ENCODE peak calls at places on chromosomes 3 and 15, in ten cellular contexts. B, A, U, H, G, T, X, F, W and K are unnamed samples.

GRCh38 chr15:99103279-99103678 is 1.6 kb upstream of the SYNM start:
- DNase-seq in B (no peak), A (no peak), U (no peak), H (no peak), G (no peak), T (no peak), X (no peak), F (no peak), W (no peak), K (no peak)

GRCh38 chr3:149291178-149291577 is 42.3 kb downstream of the TM4SF18 start:
- DNase-seq in B (no peak), A (no peak), U (no peak), H (no peak), G (no peak), T (no peak), X (no peak), F (no peak), W (no peak), K (no peak)

GRCh38 chr3:197417451-197417850 is 119.0 kb upstream of the DLG1 start:
- DNase-seq in B (no peak), A (no peak), U (no peak), H (peak), G (no peak), T (no peak), X (peak), F (no peak), W (peak), K (no peak)

GRCh38 chr15:74793135-74794028 is 11.5 kb downstream of the CSK start:
- DNase-seq in B (no peak), A (no peak), U (no peak), H (peak), G (peak), T (no peak), X (no peak), F (peak), W (no peak), K (no peak)

GRCh38 chr15:78550194-78550593 is 9.9 kb downstream of the PSMA4 start:
- DNase-seq in B (no peak), A (no peak), U (no peak), H (peak), G (no peak), T (no peak), X (no peak), F (no peak), W (no peak), K (no peak)

GRCh38 chr3:174620138-174620537 is 239.0 kb upstream of the NAALADL2 start:
- DNase-seq in B (no peak), A (no peak), U (no peak), H (peak), G (no peak), T (peak), X (no peak), F (no peak), W (peak), K (no peak)

GRCh38 chr15:86162172-86162591 is 82.5 kb downstream of the AGBL1 start:
- DNase-seq in B (no peak), A (no peak), U (no peak), H (no peak), G (no peak), T (no peak), X (no peak), F (no peak), W (no peak), K (no peak)

GRCh38 chr3:99966657-99967420 is 147.5 kb downstream of the FILIP1L start:
- DNase-seq in B (no peak), A (no peak), U (no peak), H (peak), G (no peak), T (no peak), X (peak), F (no peak), W (peak), K (no peak)

GRCh38 chr3:173411288-173412064 is 13.9 kb downstream of the NLGN1 start:
- DNase-seq in B (no peak), A (no peak), U (peak), H (peak), G (no peak), T (peak), X (peak), F (no peak), W (peak), K (no peak)

GRCh38 chr3:101963902-101964362 is 114.6 kb downstream of the NFKBIZ start:
- DNase-seq in B (no peak), A (peak), U (no peak), H (peak), G (no peak), T (no peak), X (peak), F (peak), W (peak), K (no peak)

GRCh38 chr15:63928185-63928852 is 94.6 kb upstream of the HERC1 start:
- DNase-seq in B (no peak), A (no peak), U (no peak), H (no peak), G (no peak), T (no peak), X (no peak), F (no peak), W (no peak), K (no peak)

GRCh38 chr3:65596511-65597224 is 442.1 kb downstream of the MAGI1 start:
- DNase-seq in B (no peak), A (no peak), U (no peak), H (no peak), G (no peak), T (no peak), X (no peak), F (no peak), W (no peak), K (no peak)

GRCh38 chr3:47762233-47762632 is 19.5 kb downstream of the SMARCC1 start:
- DNase-seq in B (no peak), A (no peak), U (no peak), H (no peak), G (no peak), T (no peak), X (peak), F (no peak), W (peak), K (no peak)

GRCh38 chr15:63554337-63554927 is 42.8 kb upstream of the FBXL22 start:
- DNase-seq in B (no peak), A (no peak), U (no peak), H (peak), G (no peak), T (no peak), X (peak), F (no peak), W (no peak), K (no peak)

GRCh38 chr3:52809821-52810377 is 15.3 kb downstream of the ITIH3 start:
- DNase-seq in B (no peak), A (no peak), U (no peak), H (no peak), G (no peak), T (no peak), X (no peak), F (no peak), W (no peak), K (no peak)

GRCh38 chr15:66912001-66912400 is 153.4 kb upstream of the SMAD3 start:
- DNase-seq in B (no peak), A (no peak), U (no peak), H (no peak), G (peak), T (no peak), X (no peak), F (no peak), W (no peak), K (no peak)

GRCh38 chr15:79811406-79812405 is 85.1 kb downstream of the MTHFS start:
- DNase-seq in B (no peak), A (no peak), U (peak), H (peak), G (no peak), T (peak), X (peak), F (no peak), W (peak), K (peak)

GRCh38 chr3:85482193-85482450 is 523.3 kb downstream of the CADM2 start:
- DNase-seq in B (no peak), A (no peak), U (no peak), H (no peak), G (no peak), T (no peak), X (no peak), F (no peak), W (no peak), K (no peak)

GRCh38 chr3:129439381-129439816 is 349 bp downstream of the MBD4 start:
- DNase-seq in B (no peak), A (peak), U (peak), H (no peak), G (peak), T (peak), X (no peak), F (peak), W (no peak), K (peak)